ENCODE peak calls at places on chromosome 3, in four cellular contexts. One of them, this sample, is unnamed.

GRCh38 chr3:46091046-46091445 is 63.8 kb upstream of the XCR1 start:
- DNase-seq in WTC11: no peak
- DNase-seq in HepG2: no peak
- DNase-seq in K562: no peak
- DNase-seq in this sample: no peak

GRCh38 chr3:184748219-184749135 is 36.6 kb upstream of the MAGEF1 start:
- DNase-seq in WTC11: peak
- DNase-seq in HepG2: peak
- DNase-seq in K562: peak
- DNase-seq in this sample: no peak

GRCh38 chr3:56929809-56930615 is 128.3 kb upstream of the ARHGEF3 start:
- DNase-seq in WTC11: peak
- DNase-seq in HepG2: no peak
- DNase-seq in K562: no peak
- DNase-seq in this sample: no peak

GRCh38 chr3:192054881-192055280 is 593.9 kb downstream of the PYDC2 start:
- DNase-seq in WTC11: no peak
- DNase-seq in HepG2: no peak
- DNase-seq in K562: no peak
- DNase-seq in this sample: no peak

GRCh38 chr3:186815490-186815889 is 9.2 kb upstream of the RFC4 start:
- DNase-seq in WTC11: no peak
- DNase-seq in HepG2: no peak
- DNase-seq in K562: peak
- DNase-seq in this sample: no peak

GRCh38 chr3:62041681-62042080 is 331.7 kb downstream of the FEZF2 start:
- DNase-seq in WTC11: no peak
- DNase-seq in HepG2: no peak
- DNase-seq in K562: no peak
- DNase-seq in this sample: no peak

GRCh38 chr3:134904796-134905646 is 110.0 kb downstream of the EPHB1 start:
- DNase-seq in WTC11: peak
- DNase-seq in HepG2: no peak
- DNase-seq in K562: no peak
- DNase-seq in this sample: no peak

GRCh38 chr3:184513276-184514150 is 48.1 kb upstream of the EPHB3 start:
- DNase-seq in WTC11: peak
- DNase-seq in HepG2: peak
- DNase-seq in K562: peak
- DNase-seq in this sample: peak

GRCh38 chr3:117903226-117903625 is 1131.4 kb downstream of the IGSF11 start:
- DNase-seq in WTC11: no peak
- DNase-seq in HepG2: no peak
- DNase-seq in K562: no peak
- DNase-seq in this sample: no peak

GRCh38 chr3:17412950-17413530 is 329.4 kb downstream of the TBC1D5 start:
- DNase-seq in WTC11: no peak
- DNase-seq in HepG2: peak
- DNase-seq in K562: peak
- DNase-seq in this sample: peak

GRCh38 chr3:143119974-143120715 is 574 bp downstream of the CHST2 start:
- DNase-seq in WTC11: peak
- DNase-seq in HepG2: no peak
- DNase-seq in K562: peak
- DNase-seq in this sample: peak
- TF ChIP-seq ELF4 in WTC11: no peak
- TF ChIP-seq ELF4 in HepG2: no peak
- TF ChIP-seq ELF4 in K562: no peak
- TF ChIP-seq ELF4 in this sample: no peak

DNA sequence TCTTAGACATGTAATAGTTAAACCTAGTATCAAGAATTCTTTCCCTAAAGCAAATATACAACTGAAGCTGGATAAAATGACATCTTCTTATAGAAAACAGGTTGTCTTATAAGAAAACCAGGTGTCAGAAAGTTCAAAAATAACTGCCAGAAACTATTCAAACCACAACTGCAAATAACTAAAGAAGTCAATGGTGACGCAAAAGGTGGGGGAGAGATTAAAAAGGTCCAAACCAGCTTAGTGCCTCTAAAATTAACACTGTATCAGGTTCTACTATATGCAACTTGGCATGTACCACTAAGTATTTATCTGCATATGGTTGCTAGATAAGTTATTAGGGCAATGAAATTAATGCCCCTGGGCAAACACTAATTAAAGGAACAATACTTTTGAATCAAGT is 136.8 kb downstream of the TBL1XR1 start:
- DNase-seq in WTC11: no peak
- DNase-seq in HepG2: no peak
- DNase-seq in K562: no peak
- DNase-seq in this sample: no peak
- TF ChIP-seq ELF4 in WTC11: no peak
- TF ChIP-seq ELF4 in HepG2: no peak
- TF ChIP-seq ELF4 in K562: no peak
- TF ChIP-seq ELF4 in this sample: no peak

GRCh38 chr3:170233532-170233931 is 11.3 kb downstream of the PRKCI start:
- DNase-seq in WTC11: no peak
- DNase-seq in HepG2: peak
- DNase-seq in K562: no peak
- DNase-seq in this sample: no peak
- TF ChIP-seq ELF4 in WTC11: no peak
- TF ChIP-seq ELF4 in HepG2: no peak
- TF ChIP-seq ELF4 in K562: no peak
- TF ChIP-seq ELF4 in this sample: no peak

GRCh38 chr3:44984335-44984734 is 8.3 kb downstream of the EXOSC7 start:
- DNase-seq in WTC11: no peak
- DNase-seq in HepG2: no peak
- DNase-seq in K562: no peak
- DNase-seq in this sample: no peak

GRCh38 chr3:44981220-44981619 is 5.2 kb downstream of the EXOSC7 start:
- DNase-seq in WTC11: no peak
- DNase-seq in HepG2: no peak
- DNase-seq in K562: no peak
- DNase-seq in this sample: no peak

GRCh38 chr3:44981751-44982150 is 5.7 kb downstream of the EXOSC7 start:
- DNase-seq in WTC11: no peak
- DNase-seq in HepG2: no peak
- DNase-seq in K562: no peak
- DNase-seq in this sample: no peak

GRCh38 chr3:44982817-44983216 is 6.8 kb downstream of the EXOSC7 start:
- DNase-seq in WTC11: no peak
- DNase-seq in HepG2: no peak
- DNase-seq in K562: no peak
- DNase-seq in this sample: no peak

DNA sequence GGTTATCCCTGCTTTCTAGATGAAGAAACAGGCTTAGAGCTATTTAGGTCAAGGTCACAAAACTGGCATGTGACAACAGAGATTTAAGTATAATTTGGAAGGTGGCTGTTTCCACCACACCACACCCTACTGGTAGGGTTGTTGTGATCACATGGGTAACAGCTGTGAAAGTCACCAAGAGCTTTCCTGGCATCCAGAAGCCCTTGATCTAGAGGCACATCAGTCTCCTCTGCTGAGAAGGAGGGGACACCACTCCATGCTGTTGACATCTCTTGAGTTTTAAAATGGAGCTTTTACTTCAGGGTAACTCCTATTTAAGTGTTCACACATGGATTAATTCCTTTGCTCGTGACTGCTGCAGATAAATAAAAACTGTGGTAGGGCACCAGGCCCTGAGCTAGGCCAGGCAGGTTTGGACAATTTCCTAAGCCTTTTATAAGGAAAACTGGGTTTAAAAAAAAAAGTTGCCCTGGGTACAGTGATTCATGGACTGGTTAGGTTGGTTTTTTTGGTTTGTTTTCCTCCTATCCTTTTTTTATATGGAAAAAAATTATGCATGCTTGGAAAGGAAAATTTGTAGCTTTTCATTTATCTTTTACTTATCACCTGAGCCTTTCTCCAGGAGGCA is 7.5 kb downstream of the EXOSC7 start:
- DNase-seq in WTC11: no peak
- DNase-seq in HepG2: no peak
- DNase-seq in K562: no peak
- DNase-seq in this sample: no peak
- TF ChIP-seq ELF4 in WTC11: no peak
- TF ChIP-seq ELF4 in HepG2: no peak
- TF ChIP-seq ELF4 in K562: no peak
- TF ChIP-seq ELF4 in this sample: no peak

GRCh38 chr3:57958642-57959406 is 49.4 kb upstream of the FLNB start:
- DNase-seq in WTC11: no peak
- DNase-seq in HepG2: no peak
- DNase-seq in K562: peak
- DNase-seq in this sample: no peak

GRCh38 chr3:57957823-57958222 is 50.4 kb upstream of the FLNB start:
- DNase-seq in WTC11: no peak
- DNase-seq in HepG2: no peak
- DNase-seq in K562: no peak
- DNase-seq in this sample: no peak

GRCh38 chr3:57956833-57957174 is 51.4 kb upstream of the FLNB start:
- DNase-seq in WTC11: no peak
- DNase-seq in HepG2: no peak
- DNase-seq in K562: no peak
- DNase-seq in this sample: no peak

GRCh38 chr3:57953541-57953940 is 54.7 kb upstream of the FLNB start:
- DNase-seq in WTC11: no peak
- DNase-seq in HepG2: no peak
- DNase-seq in K562: no peak
- DNase-seq in this sample: no peak

GRCh38 chr3:57956119-57956832 is 51.9 kb upstream of the FLNB start:
- DNase-seq in WTC11: no peak
- DNase-seq in HepG2: no peak
- DNase-seq in K562: no peak
- DNase-seq in this sample: no peak
- TF ChIP-seq ELF4 in WTC11: no peak
- TF ChIP-seq ELF4 in HepG2: no peak
- TF ChIP-seq ELF4 in K562: no peak
- TF ChIP-seq ELF4 in this sample: no peak

GRCh38 chr3:152961323-152961722 is 126.4 kb downstream of the P2RY1 start:
- DNase-seq in WTC11: no peak
- DNase-seq in HepG2: peak
- DNase-seq in K562: peak
- DNase-seq in this sample: peak
- TF ChIP-seq ELF4 in WTC11: no peak
- TF ChIP-seq ELF4 in HepG2: no peak
- TF ChIP-seq ELF4 in K562: no peak
- TF ChIP-seq ELF4 in this sample: no peak

DNA sequence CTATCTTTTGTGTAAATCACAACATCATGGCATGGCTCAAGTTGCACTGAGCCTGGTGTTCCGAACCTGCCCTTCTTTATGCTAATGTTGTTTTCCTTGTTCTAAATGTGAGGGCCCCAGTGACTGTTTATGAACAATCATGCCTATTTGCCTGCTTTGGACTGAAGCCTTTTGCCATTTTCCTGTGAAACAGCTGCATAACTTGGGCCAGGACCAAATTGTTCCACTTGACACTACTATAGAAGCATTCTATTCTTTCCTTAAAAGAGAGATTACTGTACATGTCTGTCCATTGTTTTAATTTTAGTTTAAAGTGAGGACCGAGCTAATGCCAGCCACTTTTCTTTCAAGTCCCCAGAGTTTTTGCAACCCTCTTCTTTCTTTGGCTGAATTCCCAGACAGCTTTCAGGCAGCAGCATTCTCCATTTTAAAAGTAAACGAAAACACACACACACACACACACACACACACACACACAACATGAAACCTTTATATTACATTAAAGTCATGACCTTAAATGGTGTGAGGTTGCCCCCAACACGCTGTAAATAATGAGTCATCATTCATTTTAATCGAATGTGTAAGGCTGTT is 980.3 kb downstream of the CADM2 start:
- DNase-seq in WTC11: no peak
- DNase-seq in HepG2: no peak
- DNase-seq in K562: no peak
- DNase-seq in this sample: no peak
- TF ChIP-seq ELF4 in WTC11: no peak
- TF ChIP-seq ELF4 in HepG2: no peak
- TF ChIP-seq ELF4 in K562: no peak
- TF ChIP-seq ELF4 in this sample: no peak

DNA sequence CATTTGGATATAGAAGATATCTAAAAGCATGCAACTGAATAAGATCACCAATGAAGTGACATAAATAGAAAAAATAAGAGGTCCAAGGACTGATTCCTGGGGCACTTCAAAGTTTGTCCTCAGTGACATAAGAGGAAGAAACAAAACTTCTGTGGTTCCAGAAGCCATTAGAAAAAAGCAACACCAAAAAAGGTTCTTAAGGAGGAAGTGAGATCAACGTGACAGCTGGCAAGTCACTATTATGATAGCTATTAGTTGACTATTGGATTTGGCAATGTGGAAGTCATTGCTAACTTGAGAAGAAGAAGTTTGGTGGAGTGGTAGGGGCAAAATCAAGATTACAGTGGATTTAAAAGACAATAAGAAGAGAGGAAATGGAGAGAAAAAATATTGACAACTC is 1098.3 kb downstream of the NAALADL2 start:
- DNase-seq in WTC11: no peak
- DNase-seq in HepG2: no peak
- DNase-seq in K562: no peak
- DNase-seq in this sample: no peak
- TF ChIP-seq ELF4 in WTC11: no peak
- TF ChIP-seq ELF4 in HepG2: no peak
- TF ChIP-seq ELF4 in K562: no peak
- TF ChIP-seq ELF4 in this sample: no peak

This sample was measured in HEK293T.